ENCODE peak calls at places on chromosomes 7 and 10, in eight cellular contexts. M is HFF-Myc, L is ELF-1, F is epithelial cell of prostate, J is heart left ventricle, G is hypothalamus, Q is Daoy, R is MV-4-11. X is an unnamed sample.

GRCh38 chr7:36765605-36766004 is 41.3 kb upstream of the AOAH start:
- DNase-seq in Q (peak; percentile 23), L (peak; percentile 16), J (no peak), F (no peak), R (peak; percentile 54), M (no peak), G (no peak), X (no peak)

GRCh38 chr7:69213882-69214281 is 384.4 kb upstream of the AUTS2 start:
- DNase-seq in G (no peak), F (no peak), J (no peak), Q (peak; percentile 19), M (no peak), R (no peak), L (no peak), X (no peak)

GRCh38 chr10:101014966-101015581 is 15.5 kb downstream of the LZTS2 start:
- DNase-seq in G (no peak), Q (peak; percentile 62), L (no peak), R (peak; percentile 63), F (peak; percentile 69), J (no peak), M (no peak), X (no peak)

GRCh38 chr10:18157909-18158308 is 17.7 kb downstream of the CACNB2 start:
- DNase-seq in F (no peak), R (no peak), G (no peak), Q (peak; percentile 68), M (no peak), J (no peak), L (no peak), X (no peak)

GRCh38 chr10:17764142-17764541 is 12.1 kb downstream of the TMEM236 start:
- DNase-seq in Q (no peak), G (no peak), F (no peak), L (no peak), M (no peak), J (no peak), R (no peak), X (no peak)

GRCh38 chr10:122021421-122021820 is 32.5 kb downstream of the TACC2 start:
- DNase-seq in G (no peak), L (no peak), Q (no peak), F (no peak), R (peak; percentile 55), J (no peak), M (peak; percentile 48), X (no peak)

GRCh38 chr10:42734537-42734936 is 48.1 kb upstream of the BMS1 start:
- DNase-seq in J (no peak), G (no peak), M (no peak), L (no peak), Q (no peak), R (no peak), F (no peak), X (no peak)

GRCh38 chr7:48244902-48245301 is 73.6 kb downstream of the ABCA13 start:
- DNase-seq in J (no peak), F (no peak), G (no peak), R (peak; percentile 90), M (no peak), Q (no peak), L (no peak), X (peak; percentile 32)

GRCh38 chr10:21919117-21919516 is 84.4 kb downstream of the DNAJC1 start:
- DNase-seq in L (no peak), F (no peak), J (no peak), G (no peak), R (no peak), M (no peak), Q (no peak), X (no peak)

GRCh38 chr7:105046414-105046813 is 32.4 kb downstream of the KMT2E start:
- DNase-seq in M (no peak), Q (no peak), F (no peak), J (no peak), G (no peak), R (no peak), L (no peak), X (no peak)

GRCh38 chr10:95290801-95291633 is at the start of gene PDLIM1:
- DNase-seq in R (peak; percentile 38), G (no peak), J (peak; percentile 82), F (no peak), L (peak; percentile 72), Q (peak; percentile 73), M (no peak), X (peak; percentile 84)

GRCh38 chr7:20785211-20786048 is 1.3 kb downstream of the SP8 start:
- DNase-seq in J (no peak), Q (peak; percentile 82), F (no peak), M (no peak), L (peak; percentile 63), G (no peak), R (no peak), X (no peak)

GRCh38 chr10:112213836-112214235 is 30.3 kb upstream of the GPAM start:
- DNase-seq in L (no peak), J (no peak), G (no peak), Q (peak; percentile 52), M (no peak), R (no peak), F (no peak), X (no peak)

GRCh38 chr10:21421016-21421415 is 104.5 kb downstream of the SKIDA1 start:
- DNase-seq in G (no peak), L (no peak), J (no peak), F (no peak), Q (no peak), M (no peak), R (no peak), X (no peak)

X was measured in heart right ventricle.